ENCODE peak calls at places on chromosome 2, in five cellular contexts. B is trophoblast cell, S is H1, C is H9, O is neuronal stem cell. H is an unnamed sample.

GRCh38 chr2:20225294-20226151 is 593 bp upstream of the SDC1 start:
- DNase-seq in B (no peak), O (peak; percentile 77), C (peak; percentile 84), S (peak; percentile 51), H (peak; percentile 57)

GRCh38 chr2:63589148-63589972 is 597 bp downstream of the MDH1 start:
- DNase-seq in O (no peak), C (no peak), B (no peak), S (no peak), H (peak; percentile 10)

GRCh38 chr2:96423866-96424265 is 81.3 kb downstream of the NEURL3 start:
- DNase-seq in O (no peak), S (no peak), C (no peak), B (peak; percentile 13), H (no peak)

GRCh38 chr2:127081826-127082633 is 24.9 kb downstream of the BIN1 start:
- DNase-seq in O (no peak), S (no peak), B (no peak), C (no peak), H (no peak)

GRCh38 chr2:128714285-128714684 is 395.6 kb upstream of the HS6ST1 start:
- DNase-seq in C (no peak), B (no peak), O (no peak), S (no peak), H (no peak)

GRCh38 chr2:46187112-46187618 is 110.0 kb upstream of the EPAS1 start:
- DNase-seq in O (no peak), C (no peak), B (no peak), S (no peak), H (peak; percentile 46)

GRCh38 chr2:236663267-236663666 is 93.6 kb downstream of the ACKR3 start:
- DNase-seq in O (no peak), C (no peak), S (no peak), B (no peak), H (no peak)

GRCh38 chr2:127358044-127358443 is 29.7 kb downstream of the MAP3K2 start:
- DNase-seq in O (no peak), B (no peak), C (no peak), S (no peak), H (peak; percentile 8)

GRCh38 chr2:151777911-151778310 is 43.6 kb upstream of the NEB start:
- DNase-seq in O (no peak), B (no peak), C (no peak), S (no peak), H (peak; percentile 22)

GRCh38 chr2:160494243-160494642 is 636 bp upstream of the RBMS1 start:
- DNase-seq in S (no peak), O (no peak), C (no peak), B (no peak), H (peak; percentile 46)

GRCh38 chr2:85753035-85753524 is 711 bp upstream of the ATOH8 start:
- DNase-seq in O (no peak), S (no peak), C (no peak), B (peak; percentile 34), H (no peak)

GRCh38 chr2:20424300-20425290 is 22.3 kb upstream of the RHOB start:
- DNase-seq in S (no peak), O (no peak), B (no peak), C (peak; percentile 20), H (peak; percentile 97)

GRCh38 chr2:15189236-15189635 is 371.9 kb downstream of the NBAS start:
- DNase-seq in B (no peak), O (no peak), S (no peak), C (peak; percentile 46), H (no peak)

DNA sequence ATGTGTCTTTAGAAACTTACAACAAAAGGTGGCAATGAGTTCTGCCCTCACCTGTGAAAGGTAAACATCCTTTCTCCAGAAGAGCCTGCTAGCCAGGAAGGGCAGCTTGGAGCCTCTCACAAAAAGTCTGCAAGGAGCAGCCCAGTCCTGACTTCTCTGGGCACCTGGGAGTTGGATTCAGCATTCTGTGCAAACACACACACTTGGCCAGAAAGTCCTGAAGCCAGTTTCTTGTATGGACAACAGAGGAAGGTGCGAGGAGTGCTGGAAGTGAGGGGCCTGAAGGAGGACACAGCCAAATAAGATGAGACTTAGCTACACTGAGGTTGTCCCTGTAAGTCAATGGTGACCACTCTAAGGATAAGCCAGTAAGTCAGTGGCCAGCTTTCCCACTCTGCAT is 52.4 kb upstream of the SLC1A4 start:
- DNase-seq in O (no peak), B (no peak), C (no peak), S (no peak), H (no peak)
- H2BK12ac ChIP-seq in O (no peak overlapping the region), B (no peak overlapping the region), C (no peak overlapping the region), S (no peak overlapping the region), H (no peak overlapping the region)

DNA sequence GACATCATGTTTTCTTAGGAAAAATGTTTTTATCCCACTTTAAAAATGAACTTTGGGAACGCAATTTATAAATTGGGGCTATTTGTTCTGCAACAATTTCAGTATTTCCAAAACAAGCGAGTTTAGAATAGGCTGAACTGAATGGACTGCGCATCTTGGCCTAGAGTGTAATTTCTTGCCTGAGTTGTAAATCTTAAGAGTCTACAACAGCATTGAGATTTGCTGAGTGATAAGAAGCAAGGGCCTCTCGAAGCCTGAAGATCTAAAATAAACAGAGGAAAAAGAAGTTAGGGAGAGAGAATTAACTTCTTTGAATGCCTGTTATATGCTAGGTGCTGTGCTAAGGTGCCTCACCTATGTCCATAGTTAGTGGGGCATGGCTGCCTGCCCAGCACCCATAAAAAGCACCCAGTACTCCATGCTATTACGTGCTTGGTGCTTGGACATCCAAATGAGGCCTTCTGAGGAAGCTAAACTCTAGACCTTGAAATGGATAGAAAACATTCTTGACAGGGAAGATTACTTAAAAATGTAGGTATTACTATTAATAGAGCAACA is 17.5 kb downstream of the GRHL1 start:
- DNase-seq in B (no peak), O (no peak), C (no peak), S (no peak), H (peak; percentile 11)
- H2BK12ac ChIP-seq in B (no peak overlapping the region), O (no peak overlapping the region), C (no peak overlapping the region), S (no peak overlapping the region), H (no peak overlapping the region)

DNA sequence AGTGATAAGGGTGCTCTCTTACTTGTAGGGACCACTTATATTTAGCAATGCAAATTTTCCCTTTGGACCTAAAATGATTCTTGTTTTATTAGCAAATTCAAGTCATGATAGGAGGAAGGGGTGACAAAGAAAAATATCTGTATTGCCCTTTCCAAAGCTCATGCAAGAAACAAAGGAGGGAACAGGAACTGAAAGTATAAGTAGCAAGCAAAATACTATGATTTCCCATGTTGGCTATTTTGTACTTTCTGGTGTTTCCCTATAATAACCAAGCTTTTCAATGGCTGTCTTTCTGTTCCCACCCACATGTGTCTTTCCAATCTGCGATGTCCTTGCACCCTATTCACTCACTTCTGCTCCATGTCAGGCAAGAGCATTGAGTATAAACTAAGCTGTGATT is 279.7 kb downstream of the RNF144A start:
- DNase-seq in S (no peak), C (no peak), O (no peak), B (no peak), H (no peak)
- H2BK12ac ChIP-seq in S (no peak overlapping the region), C (no peak overlapping the region), O (no peak overlapping the region), B (no peak overlapping the region), H (no peak overlapping the region)

GRCh38 chr2:230987137-230988020 is 8.5 kb upstream of the SPATA3 start:
- DNase-seq in O (peak; percentile 73), C (peak; percentile 92), S (peak; percentile 38), B (peak; percentile 71), H (peak; percentile 68)
- H2BK12ac ChIP-seq in O (no peak overlapping the region), C (no peak overlapping the region), S (peak overlapping the region; percentile 87), B (no peak overlapping the region), H (no peak overlapping the region)

GRCh38 chr2:213161759-213162514 is 10.5 kb upstream of the IKZF2 start:
- DNase-seq in C (no peak), B (no peak), S (no peak), O (no peak), H (peak; percentile 15)
- H2BK12ac ChIP-seq in C (no peak overlapping the region), B (no peak overlapping the region), S (no peak overlapping the region), O (no peak overlapping the region), H (no peak overlapping the region)

DNA sequence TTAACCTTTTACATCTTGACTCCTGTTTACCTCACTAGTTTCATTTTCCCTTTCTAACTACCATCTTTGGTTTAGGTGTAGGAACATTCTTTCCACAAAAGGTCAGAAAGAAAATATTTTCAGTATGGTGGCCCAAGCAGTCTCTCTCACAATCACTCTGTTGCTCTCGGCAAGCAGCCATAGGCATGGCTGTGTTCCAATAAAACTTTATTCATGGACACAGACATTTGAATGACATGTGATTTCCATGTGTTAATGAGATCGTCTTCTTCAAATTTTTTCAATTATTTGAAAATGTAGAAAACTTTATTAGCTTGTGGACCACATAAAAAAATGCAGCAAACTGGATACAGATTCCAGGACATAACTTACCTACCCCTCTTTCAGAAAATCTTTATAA is 109.7 kb upstream of the CNTNAP5 start:
- DNase-seq in S (no peak), C (no peak), B (no peak), O (no peak), H (no peak)
- H2BK12ac ChIP-seq in S (no peak overlapping the region), C (no peak overlapping the region), B (no peak overlapping the region), O (no peak overlapping the region), H (no peak overlapping the region)